ENCODE peak calls at places on chromosome 22, in seven cellular contexts. Q is sigmoid colon, L is esophagus squamous epithelium, V is Peyer's patch, G is uterus, D is ascending aorta, Z is lung. F is an unnamed sample.

GRCh38 chr22:25402501-25403283 is 161.8 kb upstream of the GRK3 start:
- DNase-seq in L (no peak), Z (no peak), Q (peak; percentile 70), G (peak; percentile 44), V (no peak), D (no peak), F (no peak)

GRCh38 chr22:20673341-20674195 is 100.3 kb upstream of the SERPIND1 start:
- DNase-seq in D (no peak), Q (no peak), G (no peak), V (no peak), L (no peak), Z (no peak), F (no peak)

GRCh38 chr22:31520036-31520435 is 23.7 kb downstream of the SFI1 start:
- DNase-seq in Q (no peak), Z (no peak), V (no peak), D (no peak), G (no peak), L (no peak), F (no peak)

GRCh38 chr22:20520093-20520511 is 12.7 kb downstream of the MED15 start:
- DNase-seq in Z (no peak), V (no peak), L (no peak), Q (no peak), G (no peak), D (no peak), F (no peak)

GRCh38 chr22:48795664-48796063 is 1032.0 kb downstream of the BRD1 start:
- DNase-seq in Z (no peak), Q (peak; percentile 13), G (no peak), D (no peak), L (no peak), V (no peak), F (no peak)

GRCh38 chr22:23232094-23232905 is 52.0 kb downstream of the BCR start:
- DNase-seq in Q (no peak), V (no peak), Z (no peak), L (no peak), G (no peak), D (no peak), F (no peak)

GRCh38 chr22:37525073-37525745 is 6.0 kb upstream of the CARD10 start:
- DNase-seq in Z (no peak), Q (no peak), V (peak; percentile 50), G (no peak), L (no peak), D (no peak), F (no peak)

GRCh38 chr22:19717691-19718254 is 3.5 kb downstream of the SEPTIN5 start:
- DNase-seq in Z (peak; percentile 74), Q (peak; percentile 86), V (peak; percentile 82), L (no peak), D (no peak), G (peak; percentile 86), F (no peak)

GRCh38 chr22:27993201-27993635 is 74.2 kb upstream of the PITPNB start:
- DNase-seq in G (no peak), V (peak; percentile 45), Q (peak; percentile 57), Z (no peak), D (no peak), L (no peak), F (no peak)

GRCh38 chr22:45602824-45603301 is 68.8 kb upstream of the ATXN10 start:
- DNase-seq in Z (no peak), G (no peak), V (peak; percentile 30), D (no peak), Q (peak; percentile 61), L (no peak), F (no peak)

GRCh38 chr22:35051034-35051535 is 14.9 kb upstream of the ISX start:
- DNase-seq in D (no peak), G (no peak), Z (no peak), Q (no peak), V (no peak), L (no peak), F (no peak)

GRCh38 chr22:26656896-26657851 is at the start of gene MIAT:
- DNase-seq in Q (no peak), G (no peak), L (no peak), D (no peak), V (no peak), Z (no peak), F (no peak)

GRCh38 chr22:47406180-47406723 is 643.8 kb downstream of the TBC1D22A start:
- DNase-seq in V (no peak), D (no peak), Q (no peak), L (no peak), G (no peak), Z (no peak), F (no peak)

GRCh38 chr22:36966851-36967535 is 52.3 kb downstream of the TST start:
- DNase-seq in Q (no peak), Z (no peak), L (no peak), G (no peak), D (no peak), V (no peak), F (no peak)

GRCh38 chr22:24516301-24516737 is 21.2 kb downstream of the UPB1 start:
- DNase-seq in G (no peak), Z (no peak), V (no peak), L (no peak), D (no peak), Q (no peak), F (no peak)

GRCh38 chr22:38802671-38803121 is 8.8 kb upstream of the DNAL4 start:
- DNase-seq in Q (peak; percentile 85), V (no peak), G (peak; percentile 58), L (no peak), Z (peak; percentile 41), D (no peak), F (peak; percentile 25)

GRCh38 chr22:42399315-42400271 is 32.6 kb downstream of the NFAM1 start:
- DNase-seq in Q (no peak), L (no peak), Z (peak; percentile 39), V (no peak), D (no peak), G (no peak), F (no peak)

GRCh38 chr22:46078241-46079092 is 71.9 kb upstream of the PPARA start:
- DNase-seq in Z (peak; percentile 62), Q (peak; percentile 91), V (peak; percentile 51), L (no peak), D (peak; percentile 8), G (peak; percentile 81), F (no peak)

GRCh38 chr22:33921576-33922181 is 1.4 kb upstream of the LARGE1 start:
- DNase-seq in D (no peak), L (no peak), Q (peak; percentile 86), Z (peak; percentile 46), G (peak; percentile 76), V (peak; percentile 73), F (no peak)

GRCh38 chr22:45575607-45576272 is 73.1 kb downstream of the FBLN1 start:
- DNase-seq in D (no peak), Z (no peak), Q (no peak), L (no peak), G (no peak), V (peak; percentile 46), F (no peak)

GRCh38 chr22:32258791-32259190 is 3.6 kb upstream of the SLC5A4 start:
- DNase-seq in Z (no peak), V (no peak), G (no peak), D (no peak), Q (no peak), L (no peak), F (no peak)

GRCh38 chr22:37563153-37564081 is 3.1 kb downstream of the CDC42EP1 start:
- DNase-seq in Q (peak; percentile 94), Z (peak; percentile 85), G (peak; percentile 91), D (no peak), L (no peak), V (no peak), F (peak; percentile 85)

GRCh38 chr22:46815896-46816721 is 53.7 kb downstream of the TBC1D22A start:
- DNase-seq in Q (no peak), Z (no peak), G (peak; percentile 39), L (no peak), V (peak; percentile 51), D (no peak), F (no peak)

GRCh38 chr22:25027959-25028840 is 75.7 kb downstream of the KIAA1671 start:
- DNase-seq in V (peak; percentile 66), L (no peak), Z (no peak), D (no peak), G (no peak), Q (no peak), F (no peak)

GRCh38 chr22:47094861-47095330 is 332.4 kb downstream of the TBC1D22A start:
- DNase-seq in Z (no peak), D (no peak), V (no peak), G (no peak), Q (no peak), L (no peak), F (no peak)

GRCh38 chr22:41775976-41776375 is 24.5 kb upstream of the CCDC134 start:
- DNase-seq in G (no peak), D (no peak), Q (no peak), L (no peak), Z (no peak), V (no peak), F (no peak)

GRCh38 chr22:43510226-43511070 is 98.6 kb downstream of the MPPED1 start:
- DNase-seq in G (no peak), L (no peak), V (peak; percentile 27), D (no peak), Q (no peak), Z (no peak), F (no peak)
- H3K4me3 ChIP-seq in G (no peak overlapping the region), L (no peak overlapping the region), V (no peak overlapping the region), D (no peak overlapping the region), Q (no peak overlapping the region), Z (no peak overlapping the region), F (no peak overlapping the region)

GRCh38 chr22:30064172-30064571 is 16.1 kb upstream of the HORMAD2 start:
- DNase-seq in G (no peak), V (no peak), Q (no peak), D (no peak), Z (no peak), L (no peak), F (no peak)
- TF ChIP-seq CTCF in G (no peak), V (no peak), Q (no peak), D (no peak), Z (no peak), L (no peak), F (no peak)

GRCh38 chr22:40463727-40464126 is 93.3 kb downstream of the SGSM3 start:
- DNase-seq in D (no peak), Q (no peak), L (no peak), Z (no peak), V (no peak), G (no peak), F (no peak)
- H3K27ac ChIP-seq in D (no peak overlapping the region), Q (no peak overlapping the region), L (peak overlapping the region; percentile 25), Z (no peak overlapping the region), V (peak overlapping the region; percentile 61), G (no peak overlapping the region), F (no peak overlapping the region)

GRCh38 chr22:50303848-50304527 is 3.5 kb downstream of the PLXNB2 start:
- DNase-seq in Z (peak; percentile 67), L (no peak), V (peak; percentile 73), D (no peak), Q (peak; percentile 88), G (peak; percentile 60), F (no peak)

GRCh38 chr22:50304528-50305392 is 2.7 kb downstream of the PLXNB2 start:
- DNase-seq in V (peak; percentile 68), Q (peak; percentile 80), G (peak; percentile 53), L (no peak), D (no peak), Z (no peak), F (no peak)

GRCh38 chr22:50302564-50302963 is 4.9 kb downstream of the PLXNB2 start:
- DNase-seq in D (no peak), L (no peak), V (no peak), G (peak; percentile 46), Q (no peak), Z (no peak), F (no peak)

GRCh38 chr22:50302041-50302541 is 5.4 kb downstream of the PLXNB2 start:
- DNase-seq in V (peak; percentile 73), Q (no peak), G (no peak), D (no peak), L (no peak), Z (no peak), F (no peak)

GRCh38 chr22:50303515-50303847 is 4.0 kb downstream of the PLXNB2 start:
- DNase-seq in Q (no peak), V (no peak), L (no peak), D (no peak), Z (no peak), G (no peak), F (no peak)
- H3K4me3 ChIP-seq in Q (peak overlapping the region; percentile 8), V (peak overlapping the region; percentile 6), L (peak overlapping the region; percentile 61), D (peak overlapping the region; percentile 71), Z (no peak overlapping the region), G (no peak overlapping the region), F (peak overlapping the region; percentile 96)